ENCODE peak calls at places on chromosome 9, in four cellular contexts. L, D, J and G are unnamed samples.

GRCh38 chr9:75027187-75028107 is 646 bp downstream of the CARNMT1 start:
- DNase-seq in L (peak; percentile 55), D (no peak), J (peak; percentile 45), G (peak; percentile 46)

GRCh38 chr9:135605238-135605781 is 34.0 kb downstream of the GLT6D1 start:
- DNase-seq in L (peak; percentile 43), D (no peak), J (no peak), G (peak; percentile 1)

GRCh38 chr9:79685576-79685975 is 113.8 kb downstream of the TLE4 start:
- DNase-seq in L (no peak), D (no peak), J (no peak), G (no peak)

GRCh38 chr9:129933709-129934586 is 98.7 kb downstream of the USP20 start:
- DNase-seq in L (peak; percentile 28), D (no peak), J (no peak), G (peak; percentile 68)

GRCh38 chr9:136426787-136427186 is 12.9 kb downstream of the INPP5E start:
- DNase-seq in L (no peak), D (no peak), J (no peak), G (no peak)

GRCh38 chr9:130242270-130243014 is 23.1 kb upstream of the HMCN2 start:
- DNase-seq in L (peak; percentile 48), D (no peak), J (no peak), G (no peak)

GRCh38 chr9:119003882-119004617 is 365.2 kb downstream of the BRINP1 start:
- DNase-seq in L (no peak), D (peak; percentile 33), J (no peak), G (no peak)

GRCh38 chr9:76699966-76700365 is 64.3 kb upstream of the PCA3 start:
- DNase-seq in L (peak; percentile 62), D (no peak), J (no peak), G (no peak)

GRCh38 chr9:88388886-88389617 is 808 bp downstream of the SPIN1 start:
- DNase-seq in L (peak; percentile 58), D (peak; percentile 43), J (peak; percentile 37), G (peak; percentile 59)

GRCh38 chr9:103397868-103398600 is 402.9 kb downstream of the CYLC2 start:
- DNase-seq in L (peak; percentile 16), D (no peak), J (peak; percentile 30), G (peak; percentile 53)

GRCh38 chr9:19998823-19999455 is 210.1 kb upstream of the SLC24A2 start:
- DNase-seq in L (no peak), D (no peak), J (no peak), G (no peak)